ENCODE peak calls at places on chromosomes 5 and 9, in five cellular contexts. V, R, B, Z and L are unnamed samples.

GRCh38 chr5:1893754-1894153 is 11.0 kb upstream of the IRX4 start:
- DNase-seq in V (no peak), R (no peak), B (no peak), Z (no peak), L (no peak)

GRCh38 chr5:80713640-80714039 is 58.9 kb upstream of the DHFR start:
- DNase-seq in V (no peak), R (no peak), B (no peak), Z (no peak), L (no peak)

GRCh38 chr9:68640421-68641089 is 64.5 kb upstream of the PIP5K1B start:
- DNase-seq in V (no peak), R (no peak), B (no peak), Z (no peak), L (no peak)

GRCh38 chr9:122444366-122444765 is 33.4 kb downstream of the OR1J1 start:
- DNase-seq in V (peak), R (peak), B (peak), Z (no peak), L (peak)

GRCh38 chr5:100430268-100430900 is 104.8 kb upstream of the FAM174A start:
- DNase-seq in V (peak), R (peak), B (peak), Z (peak), L (peak)

GRCh38 chr5:139637438-139638089 is 10.6 kb upstream of the CXXC5 start:
- DNase-seq in V (peak), R (peak), B (peak), Z (no peak), L (peak)

GRCh38 chr5:28809811-28810750 is 1771.7 kb upstream of the CDH9 start:
- DNase-seq in V (no peak), R (no peak), B (no peak), Z (no peak), L (peak)

GRCh38 chr5:39255406-39255805 is 36.0 kb upstream of the FYB1 start:
- DNase-seq in V (no peak), R (no peak), B (no peak), Z (no peak), L (no peak)

GRCh38 chr5:60701317-60701988 is 1.5 kb upstream of the DEPDC1B start:
- DNase-seq in V (no peak), R (no peak), B (no peak), Z (no peak), L (no peak)

GRCh38 chr5:1493413-1493812 is 30.3 kb downstream of the LPCAT1 start:
- DNase-seq in V (no peak), R (no peak), B (no peak), Z (no peak), L (no peak)

GRCh38 chr5:2125163-2125900 is 242.6 kb upstream of the IRX4 start:
- DNase-seq in V (no peak), R (no peak), B (no peak), Z (no peak), L (no peak)

GRCh38 chr5:37615184-37615583 is 224.7 kb downstream of the GDNF start:
- DNase-seq in V (peak), R (no peak), B (peak), Z (no peak), L (peak)

GRCh38 chr5:136000937-136001336 is 27.9 kb upstream of the TGFBI start:
- DNase-seq in V (no peak), R (no peak), B (no peak), Z (no peak), L (peak)

GRCh38 chr5:135998889-135999288 is 29.9 kb upstream of the TGFBI start:
- DNase-seq in V (no peak), R (no peak), B (no peak), Z (no peak), L (no peak)

GRCh38 chr5:135997936-135998335 is 30.9 kb upstream of the TGFBI start:
- DNase-seq in V (no peak), R (no peak), B (no peak), Z (no peak), L (no peak)

GRCh38 chr5:136000147-136000546 is 28.6 kb upstream of the TGFBI start:
- DNase-seq in V (no peak), R (no peak), B (no peak), Z (no peak), L (no peak)

DNA sequence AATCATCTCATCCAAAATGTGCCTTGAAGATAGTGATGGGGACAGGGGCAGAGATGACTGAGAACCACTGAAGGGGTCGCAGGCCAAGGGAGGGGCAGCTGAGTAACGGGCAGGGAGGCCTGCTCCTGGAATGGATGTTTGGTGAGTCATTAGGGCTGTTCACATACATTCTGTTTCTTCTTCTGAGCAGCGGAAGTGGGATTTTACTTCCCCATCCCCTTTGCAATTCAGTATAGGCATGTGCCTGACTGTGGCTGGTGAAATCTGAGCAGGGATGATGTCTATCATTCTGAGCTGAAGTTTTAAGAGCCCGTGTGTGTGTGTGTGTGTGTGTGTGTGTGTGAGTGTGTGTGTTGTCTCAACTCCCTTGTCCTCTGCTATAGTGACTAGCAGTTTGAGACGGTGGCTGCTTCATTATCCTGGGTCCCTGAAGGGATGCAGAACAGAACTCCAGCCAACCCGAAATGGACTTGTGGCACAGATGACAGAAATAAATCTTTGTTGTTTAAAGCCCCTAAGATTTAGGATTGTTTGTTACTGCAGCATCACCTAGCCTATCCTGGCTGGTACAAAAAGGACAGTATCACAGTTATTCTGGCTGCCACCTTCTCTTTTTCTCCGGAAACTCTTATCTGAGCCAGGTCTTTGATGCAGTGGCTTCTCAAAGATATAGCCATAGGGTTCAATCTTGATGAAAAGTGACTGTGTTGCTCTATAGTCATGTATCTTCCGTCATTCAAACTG is 29.2 kb upstream of the TGFBI start:
- DNase-seq in V (peak), R (no peak), B (peak), Z (peak), L (peak)
- TF ChIP-seq CTCF in V (no peak), R (no peak), B (no peak), Z (no peak), L (no peak)

GRCh38 chr5:33736510-33736909 is 155.3 kb downstream of the ADAMTS12 start:
- DNase-seq in V (peak), R (no peak), B (peak), Z (peak), L (peak)
- TF ChIP-seq CTCF in V (no peak), R (no peak), B (no peak), Z (no peak), L (no peak)

GRCh38 chr5:132024789-132025402 is 13.4 kb upstream of the ACSL6 start:
- DNase-seq in V (no peak), R (no peak), B (no peak), Z (no peak), L (no peak)

GRCh38 chr5:132023258-132024116 is 12.0 kb upstream of the ACSL6 start:
- DNase-seq in V (no peak), R (no peak), B (no peak), Z (no peak), L (no peak)

GRCh38 chr5:132022737-132023136 is 11.3 kb upstream of the ACSL6 start:
- DNase-seq in V (no peak), R (no peak), B (no peak), Z (no peak), L (no peak)

GRCh38 chr5:132025403-132025971 is 14.0 kb upstream of the ACSL6 start:
- DNase-seq in V (no peak), R (no peak), B (no peak), Z (no peak), L (no peak)

DNA sequence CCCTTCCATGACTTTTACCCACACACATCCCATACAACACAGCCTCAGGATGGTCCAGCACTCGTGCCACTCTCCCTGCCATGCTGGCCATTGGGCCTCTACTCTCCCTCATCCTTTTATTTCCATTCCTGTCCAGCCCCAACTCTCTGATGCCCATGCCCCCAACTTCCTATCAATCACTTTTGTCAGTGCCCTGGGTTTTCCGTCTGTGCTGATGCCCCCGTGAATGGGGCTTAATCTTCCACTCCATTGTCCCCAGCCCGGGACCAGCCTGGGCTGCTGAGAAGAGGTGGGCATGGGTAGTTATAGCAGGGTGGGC is 12.6 kb upstream of the ACSL6 start:
- DNase-seq in V (no peak), R (no peak), B (no peak), Z (no peak), L (no peak)
- TF ChIP-seq CTCF in V (no peak), R (no peak), B (no peak), Z (no peak), L (no peak)

DNA sequence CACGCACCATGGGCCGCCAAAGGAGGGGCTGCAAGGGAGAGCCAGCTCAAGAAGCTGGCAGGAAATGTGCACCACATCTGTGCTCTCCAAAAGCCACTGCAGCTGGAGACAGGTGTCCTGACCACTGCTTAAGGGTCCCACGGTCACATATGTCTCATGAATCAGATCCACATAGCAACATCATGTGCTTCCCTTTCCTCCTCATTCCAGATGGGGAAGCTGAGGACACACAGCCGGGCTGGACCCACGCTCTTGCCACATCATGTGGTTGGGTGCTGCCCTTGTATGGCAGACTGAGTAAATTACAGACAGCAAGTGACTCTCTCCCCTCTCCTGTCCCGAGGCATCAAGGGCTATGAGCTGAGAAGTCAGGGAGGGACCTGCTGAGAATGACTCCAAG is 58.3 kb downstream of the NSUN2 start:
- DNase-seq in V (no peak), R (no peak), B (no peak), Z (no peak), L (no peak)
- TF ChIP-seq CTCF in V (no peak), R (no peak), B (no peak), Z (no peak), L (no peak)

GRCh38 chr5:158952951-158953350 is 146.8 kb downstream of the EBF1 start:
- DNase-seq in V (no peak), R (no peak), B (no peak), Z (no peak), L (peak)

GRCh38 chr5:158947831-158948230 is 151.9 kb downstream of the EBF1 start:
- DNase-seq in V (no peak), R (no peak), B (peak), Z (no peak), L (no peak)

GRCh38 chr5:158951951-158952545 is 147.7 kb downstream of the EBF1 start:
- DNase-seq in V (no peak), R (no peak), B (no peak), Z (no peak), L (no peak)

GRCh38 chr5:158951461-158951860 is 148.3 kb downstream of the EBF1 start:
- DNase-seq in V (no peak), R (no peak), B (no peak), Z (no peak), L (no peak)

GRCh38 chr5:158948376-158948775 is 151.3 kb downstream of the EBF1 start:
- DNase-seq in V (no peak), R (no peak), B (no peak), Z (no peak), L (no peak)
- TF ChIP-seq CTCF in V (no peak), R (no peak), B (no peak), Z (no peak), L (no peak)

GRCh38 chr9:126392662-126393383 is 66.2 kb downstream of the MVB12B start:
- DNase-seq in V (no peak), R (no peak), B (no peak), Z (no peak), L (no peak)
- TF ChIP-seq CTCF in V (no peak), R (no peak), B (no peak), Z (no peak), L (no peak)

GRCh38 chr9:83177747-83178146 is 114.8 kb upstream of the RASEF start:
- DNase-seq in V (no peak), R (no peak), B (no peak), Z (no peak), L (no peak)
- TF ChIP-seq CTCF in V (no peak), R (no peak), B (no peak), Z (no peak), L (no peak)